ENCODE peak calls at places on chromosomes 3 and 15, in seven cellular contexts. O is NB4, X is A549, F is adrenal gland, W is sigmoid colon, V is esophagus muscularis mucosa, N is breast epithelium. K is an unnamed sample.

GRCh38 chr3:4271834-4272233 is 31.3 kb upstream of the SETMAR start:
- DNase-seq in O (peak; percentile 44), X (peak; percentile 28), F (no peak), W (no peak), V (no peak), N (no peak), K (no peak)

GRCh38 chr3:37074178-37074577 is 80.9 kb downstream of the MLH1 start:
- DNase-seq in O (no peak), X (no peak), F (no peak), W (no peak), V (no peak), N (no peak), K (no peak)

GRCh38 chr3:99659032-99659431 is 20.6 kb downstream of the COL8A1 start:
- DNase-seq in O (peak; percentile 39), X (no peak), F (no peak), W (peak; percentile 84), V (no peak), N (no peak), K (no peak)

GRCh38 chr15:66609876-66610275 is 44.1 kb upstream of the LCTL start:
- DNase-seq in O (no peak), X (no peak), F (no peak), W (no peak), V (no peak), N (no peak), K (no peak)

GRCh38 chr3:128068156-128068620 is 16.0 kb downstream of the SEC61A1 start:
- DNase-seq in O (peak; percentile 64), X (peak; percentile 52), F (no peak), W (no peak), V (peak; percentile 82), N (no peak), K (no peak)

GRCh38 chr3:12170207-12170606 is 11.5 kb upstream of the TIMP4 start:
- DNase-seq in O (peak; percentile 67), X (no peak), F (no peak), W (peak; percentile 62), V (no peak), N (no peak), K (no peak)

GRCh38 chr15:31083394-31083790 is 18.1 kb downstream of the TRPM1 start:
- DNase-seq in O (no peak), X (no peak), F (no peak), W (no peak), V (no peak), N (no peak), K (no peak)

GRCh38 chr3:194224536-194224935 is 88.6 kb downstream of the HES1 start:
- DNase-seq in O (no peak), X (no peak), F (no peak), W (no peak), V (no peak), N (no peak), K (no peak)

GRCh38 chr15:38861108-38861507 is 296.5 kb upstream of the RASGRP1 start:
- DNase-seq in O (no peak), X (no peak), F (no peak), W (no peak), V (no peak), N (no peak), K (no peak)

GRCh38 chr3:138588445-138588844 is 5.6 kb downstream of the CEP70 start:
- DNase-seq in O (no peak), X (no peak), F (no peak), W (no peak), V (no peak), N (no peak), K (no peak)

GRCh38 chr3:64129106-64129505 is 96.2 kb downstream of the PRICKLE2 start:
- DNase-seq in O (no peak), X (no peak), F (no peak), W (no peak), V (no peak), N (no peak), K (no peak)

GRCh38 chr3:97698691-97699090 is 65.9 kb upstream of the ARL6 start:
- DNase-seq in O (no peak), X (no peak), F (no peak), W (no peak), V (no peak), N (no peak), K (no peak)

GRCh38 chr3:100982710-100983109 is 10.5 kb downstream of the ABI3BP start:
- DNase-seq in O (no peak), X (no peak), F (peak; percentile 50), W (peak; percentile 85), V (no peak), N (no peak), K (no peak)

GRCh38 chr3:52763466-52763865 is 7.3 kb downstream of the NEK4 start:
- DNase-seq in O (no peak), X (no peak), F (peak; percentile 71), W (no peak), V (no peak), N (no peak), K (no peak)

GRCh38 chr3:37114251-37115145 is 59.9 kb downstream of the LRRFIP2 start:
- DNase-seq in O (no peak), X (no peak), F (no peak), W (no peak), V (no peak), N (no peak), K (no peak)

GRCh38 chr3:184284696-184285095 is 8.9 kb downstream of the ECE2 start:
- DNase-seq in O (peak; percentile 62), X (peak; percentile 78), F (peak; percentile 87), W (no peak), V (no peak), N (no peak), K (no peak)

GRCh38 chr3:49461443-49462171 is 8.5 kb upstream of the DAG1 start:
- DNase-seq in O (no peak), X (no peak), F (no peak), W (no peak), V (no peak), N (peak; percentile 62), K (no peak)

GRCh38 chr3:129016366-129016724 is 15.2 kb downstream of the EFCC1 start:
- DNase-seq in O (peak; percentile 78), X (no peak), F (peak; percentile 69), W (no peak), V (no peak), N (no peak), K (peak; percentile 75)

GRCh38 chr15:63196846-63197245 is 7.4 kb downstream of the RAB8B start:
- DNase-seq in O (no peak), X (no peak), F (no peak), W (no peak), V (no peak), N (no peak), K (no peak)

GRCh38 chr3:158696618-158697017 is 24.2 kb upstream of the LXN start:
- DNase-seq in O (no peak), X (no peak), F (no peak), W (no peak), V (no peak), N (no peak), K (no peak)

GRCh38 chr15:97961067-97961954 is 808 bp downstream of the ARRDC4 start:
- DNase-seq in O (peak; percentile 34), X (no peak), F (peak; percentile 77), W (peak; percentile 89), V (no peak), N (peak; percentile 54), K (peak; percentile 75)

GRCh38 chr3:149007567-149008257 is 16.4 kb downstream of the GYG1 start:
- DNase-seq in O (no peak), X (no peak), F (no peak), W (no peak), V (no peak), N (no peak), K (no peak)

GRCh38 chr3:64134882-64135281 is 90.4 kb downstream of the PRICKLE2 start:
- DNase-seq in O (no peak), X (no peak), F (no peak), W (no peak), V (no peak), N (no peak), K (no peak)

GRCh38 chr3:54304867-54305266 is 182.5 kb downstream of the CACNA2D3 start:
- DNase-seq in O (no peak), X (no peak), F (no peak), W (no peak), V (no peak), N (no peak), K (no peak)

GRCh38 chr15:66907826-66908502 is 157.4 kb upstream of the SMAD3 start:
- DNase-seq in O (peak; percentile 97), X (no peak), F (peak; percentile 67), W (peak; percentile 88), V (no peak), N (no peak), K (peak; percentile 60)

GRCh38 chr3:7788881-7789280 is 712.7 kb upstream of the LMCD1 start:
- DNase-seq in O (no peak), X (no peak), F (no peak), W (no peak), V (no peak), N (no peak), K (no peak)

GRCh38 chr3:141360888-141361598 is 7.3 kb upstream of the ZBTB38 start:
- DNase-seq in O (peak; percentile 42), X (peak; percentile 86), F (no peak), W (no peak), V (no peak), N (no peak), K (no peak)
- H3K4me3 ChIP-seq in O (no peak overlapping the region), X (no peak overlapping the region), F (no peak overlapping the region), W (peak overlapping the region; percentile 28), V (peak overlapping the region; percentile 38), N (no peak overlapping the region), K (no peak overlapping the region)

DNA sequence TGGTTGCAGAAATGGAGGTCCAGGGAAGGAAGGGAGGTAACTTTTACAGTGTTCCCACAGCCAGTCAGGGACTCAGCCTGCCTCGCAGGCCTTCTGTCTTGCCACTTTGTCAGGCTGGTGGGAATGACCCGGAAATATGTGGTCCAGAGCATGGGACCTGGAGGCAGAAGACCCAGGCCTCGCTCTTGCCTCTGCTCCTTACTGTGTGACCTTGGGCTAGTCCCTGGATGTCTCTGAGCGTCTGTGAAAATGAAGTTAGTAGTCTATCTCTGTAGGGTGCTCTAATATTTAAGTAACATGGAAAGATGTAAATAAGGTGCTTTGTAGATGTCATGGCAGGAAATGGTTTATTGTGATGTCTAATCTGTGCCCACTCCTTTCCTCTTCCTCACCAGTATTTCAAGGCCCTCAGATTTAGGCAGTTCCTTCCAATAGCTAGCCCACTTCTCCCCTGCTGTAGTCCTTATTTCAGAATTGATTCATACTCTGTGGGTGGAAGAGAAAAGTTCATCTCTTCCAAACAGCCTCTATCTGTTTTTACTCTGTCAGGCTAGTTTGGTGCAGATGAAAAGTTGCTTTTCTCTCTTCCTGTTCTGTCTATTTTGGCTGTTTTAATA is 9.1 kb downstream of the CORO2B start:
- DNase-seq in O (no peak), X (no peak), F (no peak), W (no peak), V (no peak), N (no peak), K (no peak)
- TF ChIP-seq POLR2A in O (no peak), X (no peak), F (no peak), W (no peak), V (no peak), N (no peak), K (no peak)

GRCh38 chr3:196794467-196794866 is 54.8 kb downstream of the PAK2 start:
- DNase-seq in O (no peak), X (no peak), F (no peak), W (no peak), V (no peak), N (no peak), K (no peak)
- H3K4me3 ChIP-seq in O (no peak overlapping the region), X (no peak overlapping the region), F (no peak overlapping the region), W (no peak overlapping the region), V (no peak overlapping the region), N (no peak overlapping the region), K (no peak overlapping the region)

DNA sequence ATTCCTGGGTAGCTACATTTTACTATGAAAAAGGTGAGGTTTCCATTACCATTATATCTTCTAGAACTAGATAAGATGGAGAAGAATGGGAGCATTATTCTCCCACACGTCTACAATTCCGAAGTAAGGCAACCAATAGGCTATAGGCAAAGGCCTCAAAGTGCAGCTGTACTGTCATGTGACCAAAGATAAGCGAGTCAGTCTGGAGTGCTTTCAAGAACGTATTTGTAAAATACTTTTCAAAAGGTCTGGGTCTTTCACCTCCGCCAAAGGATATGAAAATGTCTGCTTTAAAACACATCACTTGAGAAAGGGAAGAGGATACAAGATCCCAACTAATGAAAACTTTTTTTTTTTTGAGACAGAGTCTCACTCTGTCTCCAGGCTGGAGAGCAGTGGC is 9.9 kb downstream of the CCPG1 start:
- DNase-seq in O (no peak), X (no peak), F (no peak), W (no peak), V (no peak), N (no peak), K (no peak)
- TF ChIP-seq POLR2A in O (no peak), X (no peak), F (no peak), W (no peak), V (no peak), N (no peak), K (no peak)